ENCODE peak calls at places on chromosomes 11 and 22, in four cellular contexts. U is fibroblast of pulmonary artery, T is body of pancreas, F is fibroblast of villous mesenchyme. M is an unnamed sample.

GRCh38 chr11:20668844-20669832 is at the start of gene NELL1:
- DNase-seq in U (no peak), T (no peak), F (no peak), M (no peak)

GRCh38 chr22:43532301-43533050 is 120.7 kb downstream of the MPPED1 start:
- DNase-seq in U (no peak), T (no peak), F (no peak), M (no peak)

GRCh38 chr11:64057890-64058289 is 22.2 kb downstream of the FLRT1 start:
- DNase-seq in U (no peak), T (no peak), F (no peak), M (no peak)

GRCh38 chr22:38882972-38883622 is 11.1 kb upstream of the CBX6 start:
- DNase-seq in U (no peak), T (no peak), F (peak; percentile 24), M (no peak)

GRCh38 chr11:121466063-121466794 is 13.5 kb upstream of the SORL1-AS1 start:
- DNase-seq in U (peak; percentile 89), T (peak; percentile 91), F (peak; percentile 92), M (peak; percentile 64)

GRCh38 chr11:120738516-120739046 is 227.0 kb downstream of the GRIK4 start:
- DNase-seq in U (no peak), T (no peak), F (no peak), M (no peak)

GRCh38 chr11:19714093-19714386 is 1.4 kb downstream of the NAV2 start:
- DNase-seq in U (no peak), T (no peak), F (peak; percentile 4), M (no peak)

GRCh38 chr11:78927511-78927910 is 352.8 kb upstream of the NARS2 start:
- DNase-seq in U (no peak), T (no peak), F (no peak), M (no peak)

GRCh38 chr22:48379371-48379770 is 1448.3 kb downstream of the BRD1 start:
- DNase-seq in U (no peak), T (no peak), F (no peak), M (no peak)

GRCh38 chr11:46639197-46639839 is 22.0 kb downstream of the ATG13 start:
- DNase-seq in U (no peak), T (no peak), F (no peak), M (no peak)

GRCh38 chr11:56670984-56671383 is 7.5 kb downstream of the OR5AR1 start:
- DNase-seq in U (no peak), T (no peak), F (no peak), M (no peak)

GRCh38 chr11:14132312-14132711 is 169.8 kb downstream of the SPON1 start:
- DNase-seq in U (no peak), T (no peak), F (peak; percentile 35), M (no peak)

GRCh38 chr11:87097582-87097981 is 59.8 kb downstream of the TMEM135 start:
- DNase-seq in U (peak; percentile 50), T (peak; percentile 62), F (peak; percentile 42), M (no peak)

GRCh38 chr22:45318558-45319318 is 9.0 kb downstream of the FAM118A start:
- DNase-seq in U (peak; percentile 20), T (no peak), F (peak; percentile 74), M (peak; percentile 4)

GRCh38 chr22:19498154-19498865 is 18.6 kb downstream of the CDC45 start:
- DNase-seq in U (no peak), T (no peak), F (no peak), M (no peak)

GRCh38 chr11:50170115-50170514 is 137.4 kb downstream of the OR4C45 start:
- DNase-seq in U (no peak), T (no peak), F (no peak), M (no peak)

GRCh38 chr22:20792966-20793332 is 19.0 kb downstream of the SERPIND1 start:
- DNase-seq in U (no peak), T (no peak), F (peak; percentile 75), M (no peak)

GRCh38 chr11:46600162-46600561 is 6.3 kb upstream of the AMBRA1 start:
- DNase-seq in U (no peak), T (no peak), F (peak; percentile 87), M (no peak)

GRCh38 chr22:36201630-36202312 is at the start of gene APOL4:
- DNase-seq in U (peak; percentile 81), T (peak; percentile 68), F (peak; percentile 40), M (no peak)

GRCh38 chr11:47938791-47939560 is 41.4 kb upstream of the PTPRJ start:
- DNase-seq in U (no peak), T (no peak), F (no peak), M (no peak)

GRCh38 chr11:126459691-126460404 is 104.4 kb downstream of the ST3GAL4 start:
- DNase-seq in U (peak; percentile 71), T (peak; percentile 17), F (peak; percentile 69), M (peak; percentile 62)

GRCh38 chr22:36587289-36588154 is 58.6 kb upstream of the EIF3D start:
- DNase-seq in U (peak; percentile 35), T (no peak), F (peak; percentile 54), M (peak; percentile 31)

GRCh38 chr11:71103266-71103665 is 149.1 kb downstream of the SHANK2 start:
- DNase-seq in U (peak; percentile 5), T (peak; percentile 66), F (no peak), M (no peak)

GRCh38 chr11:15236514-15236913 is 121.8 kb downstream of the INSC start:
- DNase-seq in U (no peak), T (no peak), F (no peak), M (no peak)

GRCh38 chr11:92941676-92942571 is 27.5 kb upstream of the MTNR1B start:
- DNase-seq in U (peak; percentile 57), T (peak; percentile 19), F (peak; percentile 52), M (no peak)

GRCh38 chr22:39960791-39961746 is 872 bp downstream of the TMA7B start:
- DNase-seq in U (peak; percentile 98), T (peak; percentile 61), F (peak; percentile 92), M (peak; percentile 77)

GRCh38 chr22:42298746-42299145 is 28.3 kb upstream of the TCF20 start:
- DNase-seq in U (no peak), T (no peak), F (no peak), M (no peak)

GRCh38 chr11:84865791-84866535 is 761.2 kb downstream of the DLG2 start:
- DNase-seq in U (no peak), T (no peak), F (peak; percentile 24), M (no peak)

GRCh38 chr11:67410369-67410831 is 5.1 kb upstream of the CARNS1 start:
- DNase-seq in U (no peak), T (no peak), F (no peak), M (no peak)

GRCh38 chr22:50059185-50059880 is 1.2 kb upstream of the TTLL8 start:
- DNase-seq in U (peak; percentile 53), T (no peak), F (peak; percentile 68), M (peak; percentile 0)

GRCh38 chr11:3197044-3197715 is 21.4 kb downstream of the MRGPRG start:
- DNase-seq in U (no peak), T (no peak), F (no peak), M (no peak)

GRCh38 chr11:134250675-134251074 is 2.5 kb downstream of the THYN1 start:
- DNase-seq in U (no peak), T (no peak), F (no peak), M (no peak)
- H3K4me3 ChIP-seq in U (no peak overlapping the region), T (no peak overlapping the region), F (no peak overlapping the region), M (no peak overlapping the region)

DNA sequence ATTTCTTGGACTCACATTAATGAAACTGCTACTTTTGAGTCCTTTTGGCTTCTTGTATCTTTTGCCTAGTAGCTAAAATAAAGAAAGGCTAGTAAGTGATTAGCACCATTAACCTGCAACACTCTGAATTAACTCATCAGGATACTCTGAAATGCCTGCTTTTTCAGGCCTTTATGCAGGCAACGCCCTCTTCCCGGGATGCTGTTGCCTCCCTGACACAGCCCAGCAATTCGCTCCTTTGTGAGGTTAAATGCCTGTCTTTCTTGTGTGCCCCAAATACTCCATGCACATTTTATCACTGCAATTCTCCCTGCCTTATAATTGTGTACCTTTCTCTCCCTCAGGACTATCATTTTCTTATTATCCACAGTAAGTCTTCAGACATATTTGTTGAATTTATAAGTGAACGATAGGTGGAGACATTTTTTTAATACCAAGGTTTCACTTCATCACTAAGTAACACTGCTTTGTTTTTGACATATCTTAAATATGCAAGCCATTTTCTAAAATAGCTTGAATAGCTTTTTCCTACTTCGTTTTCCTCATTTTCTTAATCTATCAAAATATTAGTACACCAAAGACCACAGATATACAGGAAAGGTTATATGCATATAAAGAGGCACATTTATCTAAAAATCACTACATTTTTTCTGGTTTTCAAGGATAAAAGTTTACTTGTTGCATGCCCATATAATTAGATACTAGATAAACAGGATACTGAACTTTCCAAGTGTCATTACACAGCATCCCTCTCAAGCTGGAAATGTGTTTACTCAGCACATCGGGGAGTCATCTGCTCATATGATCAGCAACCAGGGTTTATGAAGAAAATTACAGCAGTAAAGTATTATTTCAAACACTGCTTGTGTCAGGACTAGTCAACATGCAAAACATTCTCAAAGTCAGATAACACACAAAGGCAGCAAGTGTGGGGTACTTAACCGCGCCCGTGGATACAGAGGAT is 48.5 kb upstream of the DDI1 start:
- DNase-seq in U (peak; percentile 38), T (no peak), F (peak; percentile 61), M (no peak)
- TF ChIP-seq CTCF in U (no peak), T (no peak), F (no peak), M (no peak)

GRCh38 chr11:57793711-57794110 is 32.1 kb downstream of the CTNND1 start:
- DNase-seq in U (no peak), T (no peak), F (no peak), M (no peak)

GRCh38 chr11:57792060-57792541 is 30.5 kb downstream of the CTNND1 start:
- DNase-seq in U (no peak), T (peak; percentile 84), F (peak; percentile 48), M (no peak)

GRCh38 chr11:57791321-57792059 is 29.9 kb downstream of the CTNND1 start:
- DNase-seq in U (no peak), T (no peak), F (no peak), M (no peak)

GRCh38 chr11:57787920-57788716 is 26.5 kb downstream of the CTNND1 start:
- DNase-seq in U (no peak), T (peak; percentile 49), F (peak; percentile 58), M (no peak)

DNA sequence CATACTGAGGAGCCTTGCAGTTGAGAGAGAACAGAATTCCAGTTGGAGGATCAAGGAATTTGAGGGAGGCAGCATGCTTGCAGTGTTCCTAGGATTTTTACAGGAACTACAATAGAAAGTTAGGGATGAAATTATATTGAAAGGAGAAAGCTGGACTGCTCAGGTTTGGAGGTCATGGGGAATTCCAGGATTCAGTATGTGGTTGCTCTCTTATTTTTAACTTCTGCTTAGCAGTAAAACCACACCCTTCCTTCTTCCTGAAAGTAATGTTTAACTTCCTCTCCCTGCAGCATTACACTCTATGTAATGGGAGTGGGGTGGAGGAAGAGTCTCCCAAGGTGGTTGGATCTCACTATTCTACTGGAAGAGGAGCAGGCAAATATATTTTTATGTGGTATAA is 31.3 kb downstream of the CTNND1 start:
- DNase-seq in U (no peak), T (no peak), F (no peak), M (no peak)
- H3K4me3 ChIP-seq in U (no peak overlapping the region), T (no peak overlapping the region), F (no peak overlapping the region), M (no peak overlapping the region)

DNA sequence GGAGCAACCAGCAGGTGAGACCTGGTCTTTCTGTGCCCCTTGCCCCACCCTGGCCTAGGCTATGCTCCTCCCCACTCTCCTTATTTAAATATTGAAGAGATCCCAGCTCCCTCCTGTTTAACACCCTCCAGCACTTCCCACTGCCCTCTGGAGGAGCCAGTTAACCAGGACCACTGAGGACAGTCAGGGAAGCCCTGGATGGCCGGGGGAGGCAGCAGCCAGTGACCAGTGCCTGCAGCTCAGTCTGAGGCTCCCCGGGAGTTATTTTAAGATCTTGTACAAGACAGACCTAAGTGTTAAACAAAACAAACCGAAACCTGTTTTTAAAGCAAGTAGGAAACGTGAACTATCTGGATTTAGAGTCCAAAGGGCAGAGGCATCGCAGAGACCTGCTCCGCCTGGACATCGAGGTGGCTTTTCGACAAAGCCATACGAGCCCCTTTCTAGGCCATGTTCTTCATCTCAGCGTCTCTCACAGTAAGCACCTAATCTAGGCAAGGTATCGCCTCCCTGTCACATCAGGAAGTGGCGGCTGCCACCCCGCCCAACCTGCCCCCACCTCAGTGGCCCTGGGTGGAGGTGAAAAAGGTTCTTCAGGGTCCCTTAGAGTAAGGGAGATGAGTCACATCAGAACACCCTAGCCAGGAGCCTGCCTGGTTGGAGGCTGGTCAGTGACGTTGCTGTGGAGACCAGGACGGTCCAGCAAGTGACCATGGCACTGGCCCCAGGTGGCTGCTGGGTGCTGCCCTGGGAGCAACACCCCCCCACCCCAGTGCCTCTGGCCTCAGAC is 35.3 kb downstream of the TRMU start:
- DNase-seq in U (no peak), T (no peak), F (no peak), M (no peak)
- TF ChIP-seq CTCF in U (no peak), T (no peak), F (no peak), M (no peak)

M was measured in AG09309.